ENCODE peak calls at places on chromosome X, in ten cellular contexts. W is kidney tubule cell; Y is HEK293T; K is stomach; O is uterus; A is stimulated activated CD8-positive, alpha-beta memory T cell treated with anti-CD3 and anti-CD28 coated beads, Interleukin-15, amount 100 ng/mL, for 1 hour; P is pancreas; Q is NCI-H1092; G is EH; N is SW480. U is an unnamed sample.

GRCh38 chrX:88982183-88982582 is 235.2 kb downstream of the CPXCR1 start:
- DNase-seq in N (no peak), W (no peak), G (no peak), A (no peak), Q (no peak), P (no peak), K (no peak), O (no peak), Y (no peak), U (no peak)

GRCh38 chrX:103792916-103793540 is 16.4 kb downstream of the PLP1 start:
- DNase-seq in P (no peak), W (peak), A (no peak), G (peak), O (no peak), Q (no peak), Y (no peak), N (no peak), K (no peak), U (no peak)

GRCh38 chrX:71532078-71532752 is 689 bp upstream of the OGT start:
- DNase-seq in A (no peak), O (no peak), Q (no peak), N (peak), G (peak), Y (peak), P (no peak), K (no peak), W (peak), U (no peak)

GRCh38 chrX:132025085-132025484 is 2.0 kb downstream of the STK26 start:
- DNase-seq in O (no peak), N (no peak), G (no peak), A (no peak), K (no peak), Q (no peak), P (no peak), W (no peak), Y (no peak), U (no peak)

GRCh38 chrX:48540015-48540350 is 469 bp downstream of the TBC1D25 start:
- DNase-seq in O (peak), K (peak), N (no peak), W (no peak), Y (peak), G (peak), Q (peak), P (no peak), A (peak), U (no peak)

GRCh38 chrX:19760841-19761512 is 126.4 kb downstream of the SH3KBP1 start:
- DNase-seq in G (no peak), K (no peak), Q (no peak), N (no peak), P (no peak), Y (no peak), A (no peak), W (peak), O (no peak), U (no peak)

GRCh38 chrX:42778096-42778495 is at the start of gene PPP1R2C:
- DNase-seq in Y (no peak), G (no peak), A (no peak), Q (no peak), N (no peak), W (no peak), K (no peak), O (no peak), P (no peak), U (no peak)

GRCh38 chrX:13659057-13659456 is 6.1 kb downstream of the TCEANC start:
- DNase-seq in W (peak), Y (no peak), P (no peak), Q (no peak), K (no peak), A (no peak), N (no peak), O (no peak), G (peak), U (no peak)

GRCh38 chrX:39302838-39303237 is 501.6 kb downstream of the MID1IP1 start:
- DNase-seq in G (no peak), Y (no peak), A (no peak), K (no peak), Q (no peak), N (no peak), O (no peak), W (no peak), P (no peak), U (no peak)

GRCh38 chrX:108270739-108271396 is 167.4 kb downstream of the COL4A6 start:
- DNase-seq in W (peak), P (no peak), N (peak), Q (no peak), A (no peak), G (peak), Y (no peak), K (no peak), O (peak), U (no peak)

GRCh38 chrX:38870386-38870895 is 69.2 kb downstream of the MID1IP1 start:
- DNase-seq in O (no peak), W (peak), P (no peak), Q (no peak), K (no peak), G (no peak), Y (no peak), N (no peak), A (no peak), U (no peak)

GRCh38 chrX:39563189-39563588 is 534.6 kb downstream of the BCOR start:
- DNase-seq in Y (no peak), K (no peak), N (no peak), P (no peak), A (no peak), Q (no peak), W (no peak), G (no peak), O (no peak), U (no peak)

GRCh38 chrX:74015379-74016019 is 288.5 kb upstream of the ZCCHC13 start:
- DNase-seq in A (peak), W (peak), K (peak), Q (peak), Y (peak), G (peak), P (peak), N (peak), O (peak), U (peak)

GRCh38 chrX:152632445-152633097 is 5.1 kb upstream of the GABRQ start:
- DNase-seq in Y (peak), Q (peak), K (peak), W (peak), P (peak), N (peak), O (no peak), G (peak), A (no peak), U (no peak)

GRCh38 chrX:97547873-97548578 is 664.3 kb downstream of the RPA4 start:
- DNase-seq in Q (no peak), Y (no peak), A (no peak), N (peak), G (peak), O (no peak), K (no peak), W (peak), P (no peak), U (no peak)

GRCh38 chrX:19030805-19031204 is 46.9 kb upstream of the PHKA2 start:
- DNase-seq in Q (no peak), N (no peak), K (no peak), P (no peak), O (no peak), G (no peak), W (peak), Y (no peak), A (no peak), U (no peak)

GRCh38 chrX:18677140-18677834 is 5.4 kb upstream of the RS1 start:
- DNase-seq in Q (no peak), O (no peak), W (no peak), N (peak), Y (no peak), K (peak), P (no peak), G (no peak), A (no peak), U (no peak)

GRCh38 chrX:53262918-53263394 is 18.4 kb downstream of the IQSEC2 start:
- DNase-seq in A (no peak), N (peak), Q (no peak), O (no peak), Y (no peak), G (peak), P (no peak), K (no peak), W (peak), U (no peak)

GRCh38 chrX:25012793-25013592 is 2.8 kb downstream of the ARX start:
- DNase-seq in N (peak), K (no peak), Q (no peak), Y (no peak), G (no peak), O (no peak), P (no peak), W (peak), A (no peak), U (no peak)

GRCh38 chrX:111483140-111483539 is 28.3 kb upstream of the SERTM2 start:
- DNase-seq in W (peak), N (no peak), Q (no peak), A (no peak), K (no peak), O (no peak), P (no peak), Y (no peak), G (no peak), U (no peak)

GRCh38 chrX:40778861-40779575 is 43.7 kb upstream of the MED14 start:
- DNase-seq in A (no peak), O (no peak), K (no peak), G (peak), P (no peak), Y (no peak), W (peak), Q (no peak), N (no peak), U (no peak)

GRCh38 chrX:23844502-23845138 is 61.6 kb downstream of the SAT1 start:
- DNase-seq in Y (no peak), A (no peak), Q (no peak), G (peak), O (no peak), P (no peak), K (peak), N (no peak), W (no peak), U (no peak)

GRCh38 chrX:65643046-65643785 is 24.2 kb upstream of the MSN start:
- DNase-seq in K (no peak), A (no peak), P (peak), W (peak), G (peak), N (peak), Q (no peak), O (peak), Y (no peak), U (no peak)

GRCh38 chrX:71636438-71637252 is 18.3 kb upstream of the CXCR3 start:
- DNase-seq in Y (no peak), N (no peak), A (no peak), Q (no peak), K (no peak), W (no peak), G (no peak), P (no peak), O (no peak), U (no peak)

U was measured in ovary.